ENCODE peak calls at places on chromosome 15, in six cellular contexts. I is brain microvascular endothelial cell; A is HT-29; Y is HTR-8/SVneo; P is activated CD4-positive, alpha-beta T cell treated with anti-CD3 and anti-CD28 coated beads, Interleukin-2, amount 10 ng/mL, durations not matched to agents 7 days and 5 days; E is iris pigment epithelial cell. V is an unnamed sample.
A peak's percentile ranks its signal among the peaks of the same experiment; 100 is the strongest.

GRCh38 chr15:62895139-62895866 is 147.2 kb upstream of the TPM1 start:
- DNase-seq in I (peak; percentile 94), A (peak; percentile 14), Y (no peak), P (no peak), E (peak; percentile 87), V (no peak)

GRCh38 chr15:22903427-22903826 is 65.0 kb downstream of the NIPA2 start:
- DNase-seq in I (no peak), A (no peak), Y (no peak), P (no peak), E (no peak), V (no peak)

GRCh38 chr15:75669191-75669878 is 21.6 kb downstream of the SNX33 start:
- DNase-seq in I (no peak), A (peak; percentile 46), Y (no peak), P (no peak), E (no peak), V (no peak)

GRCh38 chr15:49383266-49383665 is 39.8 kb upstream of the FGF7 start:
- DNase-seq in I (no peak), A (no peak), Y (no peak), P (no peak), E (peak; percentile 58), V (no peak)

GRCh38 chr15:90360746-90361145 is 8.7 kb downstream of the ZNF774 start:
- DNase-seq in I (no peak), A (no peak), Y (no peak), P (no peak), E (no peak), V (no peak)

GRCh38 chr15:36790891-36791290 is 211.5 kb downstream of the CDIN1 start:
- DNase-seq in I (no peak), A (peak; percentile 21), Y (no peak), P (no peak), E (no peak), V (no peak)

GRCh38 chr15:29086891-29087290 is 182.7 kb downstream of the NSMCE3 start:
- DNase-seq in I (no peak), A (no peak), Y (no peak), P (no peak), E (no peak), V (no peak)

GRCh38 chr15:91070872-91071271 is 29.2 kb upstream of the SV2B start:
- DNase-seq in I (no peak), A (no peak), Y (no peak), P (no peak), E (no peak), V (no peak)